ENCODE peak calls at places on chromosome 3, in ten cellular contexts. X, J, R, B, S, A, M, I, C and D are unnamed samples.
A peak's percentile ranks its signal among the peaks of the same experiment; 100 is the strongest.

GRCh38 chr3:171005648-171006047 is 20.9 kb downstream of the SLC2A2 start:
- DNase-seq in M (no peak), R (no peak), I (peak; percentile 85), S (no peak), A (no peak), C (no peak), B (no peak), X (no peak), J (no peak), D (no peak)

GRCh38 chr3:184341925-184342324 is 4.5 kb downstream of the FAM131A start:
- DNase-seq in J (no peak), M (peak; percentile 91), S (peak; percentile 88), B (no peak), I (no peak), C (no peak), A (no peak), R (no peak), X (no peak), D (no peak)

GRCh38 chr3:11553436-11554235 is 90.1 kb downstream of the VGLL4 start:
- DNase-seq in R (no peak), J (no peak), C (no peak), S (peak; percentile 79), M (no peak), B (no peak), I (no peak), A (peak; percentile 75), X (no peak), D (no peak)

GRCh38 chr3:152444029-152444641 is 175.4 kb downstream of the MBNL1 start:
- DNase-seq in I (peak; percentile 75), C (no peak), A (no peak), J (no peak), M (no peak), R (peak; percentile 46), X (no peak), S (no peak), B (no peak), D (peak; percentile 71)

GRCh38 chr3:64975138-64975537 is 287.3 kb upstream of the ADAMTS9 start:
- DNase-seq in J (no peak), M (no peak), B (no peak), X (no peak), R (no peak), C (no peak), S (no peak), I (no peak), A (peak; percentile 65), D (no peak)

GRCh38 chr3:133691410-133692107 is 29.8 kb upstream of the TOPBP1 start:
- DNase-seq in A (no peak), S (no peak), I (peak; percentile 64), X (no peak), C (no peak), M (no peak), R (no peak), J (no peak), B (no peak), D (no peak)

GRCh38 chr3:64650710-64651109 is 37.1 kb downstream of the ADAMTS9 start:
- DNase-seq in B (no peak), R (no peak), S (no peak), C (no peak), A (no peak), X (no peak), I (peak; percentile 62), J (no peak), M (no peak), D (no peak)

GRCh38 chr3:13556214-13556613 is 7.3 kb downstream of the FBLN2 start:
- DNase-seq in X (no peak), I (no peak), A (no peak), C (no peak), J (no peak), M (no peak), S (no peak), B (no peak), R (no peak), D (no peak)

GRCh38 chr3:184525337-184526157 is 36.0 kb upstream of the EPHB3 start:
- DNase-seq in B (no peak), R (no peak), A (no peak), X (no peak), C (no peak), I (peak; percentile 20), M (no peak), S (peak; percentile 71), J (no peak), D (no peak)

GRCh38 chr3:15755780-15756179 is 42.0 kb downstream of the ANKRD28 start:
- DNase-seq in B (no peak), C (no peak), J (no peak), S (no peak), I (no peak), R (no peak), M (no peak), X (no peak), A (no peak), D (no peak)

GRCh38 chr3:186772281-186772885 is 11.0 kb upstream of the EIF4A2 start:
- DNase-seq in C (no peak), S (no peak), J (no peak), B (no peak), M (no peak), R (no peak), I (no peak), X (no peak), A (no peak), D (no peak)

GRCh38 chr3:9224490-9224889 is 25.0 kb downstream of the SRGAP3 start:
- DNase-seq in C (no peak), R (no peak), S (no peak), B (no peak), J (no peak), M (no peak), A (peak; percentile 26), X (no peak), I (peak; percentile 36), D (no peak)

GRCh38 chr3:136277634-136278033 is 27.5 kb downstream of the PCCB start:
- DNase-seq in R (peak; percentile 20), X (no peak), I (no peak), J (peak; percentile 46), S (no peak), C (no peak), B (no peak), M (no peak), A (no peak), D (no peak)
- H3K9me3 ChIP-seq in R (no peaks in the 10 kb centered on the region), X (peaks cover 11% of the 10 kb centered on the region), I (peaks cover 4% of the 10 kb centered on the region), J (no peaks in the 10 kb centered on the region), S (peaks cover 16% of the 10 kb centered on the region), C (peaks cover 22% of the 10 kb centered on the region), B (peaks cover 21% of the 10 kb centered on the region), M (no peaks in the 10 kb centered on the region), A (peaks cover 4% of the 10 kb centered on the region), D (peaks cover 27% of the 10 kb centered on the region)

GRCh38 chr3:99862208-99862607 is 44.5 kb downstream of the CMSS1 start:
- DNase-seq in R (no peak), A (no peak), X (no peak), B (no peak), M (no peak), S (no peak), I (peak; percentile 80), J (no peak), C (no peak), D (no peak)

GRCh38 chr3:99858461-99858860 is 40.8 kb downstream of the CMSS1 start:
- DNase-seq in X (no peak), A (no peak), S (no peak), M (no peak), C (no peak), B (no peak), R (no peak), I (no peak), J (no peak), D (no peak)

GRCh38 chr3:99861216-99861615 is 43.6 kb downstream of the CMSS1 start:
- DNase-seq in C (no peak), A (no peak), J (no peak), M (no peak), R (no peak), B (no peak), I (no peak), X (no peak), S (no peak), D (no peak)

GRCh38 chr3:99857278-99857677 is 39.6 kb downstream of the CMSS1 start:
- DNase-seq in X (no peak), J (no peak), I (no peak), A (no peak), M (no peak), R (no peak), C (no peak), B (no peak), S (no peak), D (no peak)

DNA sequence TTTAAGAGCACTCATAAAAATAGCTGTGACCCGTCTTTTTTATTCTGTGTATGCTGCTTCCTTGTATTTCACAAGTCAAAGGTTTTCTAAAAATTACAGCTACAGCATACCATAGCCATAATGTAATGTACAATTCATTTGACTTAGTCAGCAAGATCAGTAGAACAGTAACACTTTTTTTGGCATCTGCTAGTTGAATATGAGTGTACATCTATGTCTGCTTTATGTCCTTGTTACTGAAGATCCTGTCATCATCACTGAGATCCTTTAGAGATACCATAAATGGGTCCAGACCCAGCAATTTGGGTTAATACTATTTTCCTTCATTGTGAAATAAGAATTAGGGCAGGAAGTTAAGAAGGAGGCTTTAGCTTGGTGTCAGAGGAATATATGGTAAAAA is 42.2 kb downstream of the CMSS1 start:
- DNase-seq in A (no peak), M (no peak), R (no peak), S (no peak), X (no peak), C (no peak), J (no peak), I (peak; percentile 97), B (no peak), D (no peak)
- H3K4me1 ChIP-seq in A (peaks cover 96% of the 10 kb centered on the region), M (peaks cover 8% of the 10 kb centered on the region), R (no peaks in the 10 kb centered on the region), S (peaks cover 3% of the 10 kb centered on the region), X (no peaks in the 10 kb centered on the region), C (peaks cover 56% of the 10 kb centered on the region), J (peaks cover 52% of the 10 kb centered on the region), I (peaks cover 88% of the 10 kb centered on the region), B (peaks cover 10% of the 10 kb centered on the region), D (no peaks in the 10 kb centered on the region)

DNA sequence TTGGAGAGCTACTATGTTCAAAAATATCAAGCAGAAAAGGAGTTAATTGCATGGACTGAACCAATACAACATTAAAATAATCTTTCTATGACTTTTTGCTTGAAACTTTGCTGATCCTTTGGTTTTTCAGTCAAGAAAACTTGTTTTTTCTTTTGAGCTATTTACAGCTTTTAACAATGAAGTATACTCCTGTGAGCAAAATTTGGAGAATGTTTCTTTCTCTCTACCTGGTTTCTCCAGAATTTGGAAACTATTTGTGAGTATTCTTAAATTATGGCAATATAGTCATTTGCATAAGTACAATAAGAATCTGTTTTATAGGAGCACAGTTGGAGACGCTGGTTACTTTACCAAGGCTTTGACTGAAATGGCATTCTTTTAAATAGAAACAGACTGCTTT is 127.5 kb downstream of the PLCH1 start:
- DNase-seq in R (no peak), J (no peak), A (no peak), B (no peak), X (no peak), I (no peak), M (no peak), C (no peak), S (no peak), D (no peak)
- H3K9me3 ChIP-seq in R (no peaks in the 10 kb centered on the region), J (no peaks in the 10 kb centered on the region), A (peaks cover 3% of the 10 kb centered on the region), B (peaks cover 26% of the 10 kb centered on the region), X (no peaks in the 10 kb centered on the region), I (no peaks in the 10 kb centered on the region), M (peaks cover 15% of the 10 kb centered on the region), C (peaks cover 13% of the 10 kb centered on the region), S (peaks cover 7% of the 10 kb centered on the region), D (peaks cover 10% of the 10 kb centered on the region)

DNA sequence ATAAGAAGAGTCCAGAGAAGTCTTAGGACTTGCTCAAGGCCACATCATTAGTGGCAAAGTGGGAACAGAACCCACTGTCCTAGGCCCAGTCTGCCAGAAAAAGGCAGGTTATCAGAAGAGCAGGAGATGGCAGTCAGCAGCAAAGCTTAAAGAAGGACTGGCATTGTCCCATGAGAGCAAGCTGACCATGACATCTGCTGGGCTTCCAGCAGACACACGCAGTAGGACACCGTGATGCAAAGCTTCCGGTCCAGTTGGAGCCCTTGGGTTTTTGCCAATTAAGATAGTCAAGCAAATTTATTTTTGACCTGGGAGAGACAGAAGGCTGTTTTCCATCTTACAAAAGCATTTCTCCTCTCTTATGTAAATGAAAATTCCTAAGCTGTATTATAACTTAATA is 42.1 kb downstream of the ZBTB38 start:
- DNase-seq in M (no peak), C (peak; percentile 53), X (no peak), J (peak; percentile 92), R (peak; percentile 70), A (peak; percentile 86), S (no peak), I (peak; percentile 75), B (peak; percentile 45), D (no peak)
- H3K4me1 ChIP-seq in M (peaks cover 82% of the 10 kb centered on the region), C (peaks cover 62% of the 10 kb centered on the region), X (peaks cover 77% of the 10 kb centered on the region), J (peaks cover 83% of the 10 kb centered on the region), R (peaks cover 97% of the 10 kb centered on the region), A (peaks cover 89% of the 10 kb centered on the region), S (peaks cover 37% of the 10 kb centered on the region), I (peaks cover 98% of the 10 kb centered on the region), B (peaks cover 38% of the 10 kb centered on the region), D (peaks cover 17% of the 10 kb centered on the region)